ENCODE peak calls at places on chromosomes 16 and 17, in nine cellular contexts. S is stimulated activated CD8-positive, alpha-beta memory T cell treated with anti-CD3 and anti-CD28 coated beads, Interleukin-4, amount 100 ng/mL, for 1 hour; O is SJSA1; V is RCC 7860; I is psoas muscle; W is anterior cingulate cortex; H is skeletal muscle cell; E is right lobe of liver; R is hippocampal formation. C is an unnamed sample.

GRCh38 chr17:66915204-66915611 is 49.3 kb upstream of the CACNG4 start:
- DNase-seq in S (no peak), O (peak; percentile 75), V (peak; percentile 31), I (no peak), W (no peak), H (no peak), E (peak; percentile 28), R (no peak), C (no peak)

GRCh38 chr17:72191901-72192300 is 71.1 kb downstream of the SOX9 start:
- DNase-seq in S (no peak), O (no peak), V (no peak), I (no peak), W (no peak), H (no peak), E (no peak), R (no peak), C (no peak)

GRCh38 chr17:66240630-66241029 is 11.4 kb upstream of the APOH start:
- DNase-seq in S (no peak), O (no peak), V (peak; percentile 17), I (no peak), W (no peak), H (no peak), E (no peak), R (no peak), C (no peak)

GRCh38 chr16:26614102-26614864 is 452.4 kb upstream of the C16orf82 start:
- DNase-seq in S (no peak), O (no peak), V (no peak), I (no peak), W (no peak), H (no peak), E (no peak), R (no peak), C (no peak)

GRCh38 chr17:74957935-74958549 is 14.5 kb downstream of the HID1 start:
- DNase-seq in S (peak; percentile 60), O (peak; percentile 85), V (peak; percentile 29), I (peak; percentile 76), W (no peak), H (no peak), E (peak; percentile 74), R (peak; percentile 8), C (peak; percentile 12)

GRCh38 chr16:8866118-8866883 is 2.5 kb downstream of the CARHSP1 start:
- DNase-seq in S (no peak), O (no peak), V (no peak), I (peak; percentile 68), W (peak; percentile 64), H (no peak), E (peak; percentile 76), R (peak; percentile 51), C (no peak)

GRCh38 chr17:32142857-32143524 is 689 bp downstream of the RHOT1 start:
- DNase-seq in S (no peak), O (peak; percentile 57), V (peak; percentile 21), I (peak; percentile 58), W (no peak), H (no peak), E (peak; percentile 67), R (no peak), C (peak; percentile 18)

GRCh38 chr17:34299918-34300600 is 14.5 kb downstream of the CCL11 start:
- DNase-seq in S (no peak), O (no peak), V (no peak), I (no peak), W (no peak), H (no peak), E (no peak), R (no peak), C (no peak)

GRCh38 chr17:63150466-63150865 is 184.4 kb downstream of the TANC2 start:
- DNase-seq in S (no peak), O (no peak), V (no peak), I (no peak), W (no peak), H (no peak), E (no peak), R (no peak), C (no peak)

GRCh38 chr17:83053021-83053778 is 26.2 kb upstream of the METRNL start:
- DNase-seq in S (no peak), O (peak; percentile 46), V (no peak), I (no peak), W (no peak), H (no peak), E (peak; percentile 40), R (no peak), C (no peak)

GRCh38 chr16:10678655-10679054 is 16.1 kb downstream of the TEKT5 start:
- DNase-seq in S (no peak), O (no peak), V (no peak), I (no peak), W (no peak), H (no peak), E (no peak), R (peak; percentile 3), C (no peak)

GRCh38 chr16:49839462-49839825 is 16.5 kb downstream of the ZNF423 start:
- DNase-seq in S (no peak), O (no peak), V (no peak), I (no peak), W (no peak), H (no peak), E (no peak), R (no peak), C (no peak)

GRCh38 chr16:55152875-55153390 is 171.1 kb upstream of the IRX6 start:
- DNase-seq in S (no peak), O (no peak), V (no peak), I (no peak), W (no peak), H (no peak), E (no peak), R (no peak), C (no peak)

GRCh38 chr17:18129041-18129502 is 20.5 kb downstream of the MYO15A start:
- DNase-seq in S (no peak), O (no peak), V (no peak), I (no peak), W (peak; percentile 36), H (no peak), E (peak; percentile 82), R (no peak), C (peak; percentile 8)

GRCh38 chr16:69031877-69032301 is 73.6 kb upstream of the HAS3 start:
- DNase-seq in S (no peak), O (no peak), V (no peak), I (no peak), W (no peak), H (no peak), E (peak; percentile 60), R (no peak), C (no peak)

GRCh38 chr16:70577256-70577698 is 53.7 kb downstream of the SF3B3 start:
- DNase-seq in S (no peak), O (peak; percentile 62), V (peak; percentile 81), I (peak; percentile 51), W (no peak), H (peak; percentile 55), E (peak; percentile 43), R (no peak), C (no peak)

GRCh38 chr17:57892820-57893595 is 43.2 kb upstream of the MRPS23 start:
- DNase-seq in S (no peak), O (peak; percentile 94), V (peak; percentile 97), I (peak; percentile 93), W (peak; percentile 90), H (peak; percentile 99), E (peak; percentile 86), R (peak; percentile 91), C (peak; percentile 94)

GRCh38 chr16:56300901-56301351 is 109.6 kb downstream of the GNAO1 start:
- DNase-seq in S (no peak), O (peak; percentile 63), V (no peak), I (no peak), W (no peak), H (no peak), E (no peak), R (no peak), C (peak; percentile 46)

GRCh38 chr17:17480593-17481148 is 3.9 kb downstream of the MED9 start:
- DNase-seq in S (no peak), O (no peak), V (no peak), I (no peak), W (no peak), H (no peak), E (no peak), R (no peak), C (no peak)

C was measured in astrocyte of the cerebellum.